ENCODE peak calls at places on chromosome 11, in eight cellular contexts. W is GM23248, A is HCT116, S is MM.1S, Q is SK-N-SH, J is PC-9, N is GM23338, I is OCI-LY7. M is an unnamed sample.
A peak's percentile ranks its signal among the peaks of the same experiment; 100 is the strongest.

GRCh38 chr11:108713076-108713790 is 48.4 kb downstream of the DDX10 start:
- DNase-seq in W (peak; percentile 36), A (no peak), S (no peak), Q (no peak), J (no peak), N (no peak), I (no peak), M (peak; percentile 20)

GRCh38 chr11:13717331-13717730 is 48.9 kb downstream of the FAR1 start:
- DNase-seq in W (peak; percentile 84), A (no peak), S (no peak), Q (no peak), J (peak; percentile 13), N (no peak), I (no peak), M (peak; percentile 48)

GRCh38 chr11:71246559-71246958 is 5.8 kb downstream of the SHANK2 start:
- DNase-seq in W (no peak), A (no peak), S (no peak), Q (peak; percentile 3), J (no peak), N (peak; percentile 96), I (no peak), M (no peak)

GRCh38 chr11:116110802-116111201 is 606.6 kb upstream of the CADM1 start:
- DNase-seq in W (no peak), A (no peak), S (no peak), Q (no peak), J (no peak), N (no peak), I (no peak), M (no peak)

GRCh38 chr11:27192184-27192583 is 151.6 kb downstream of the BBOX1 start:
- DNase-seq in W (no peak), A (no peak), S (no peak), Q (no peak), J (no peak), N (no peak), I (no peak), M (no peak)

GRCh38 chr11:11640996-11641395 is 19.2 kb upstream of the GALNT18 start:
- DNase-seq in W (no peak), A (no peak), S (no peak), Q (no peak), J (no peak), N (no peak), I (no peak), M (no peak)

GRCh38 chr11:126920833-126921232 is 79.7 kb downstream of the KIRREL3 start:
- DNase-seq in W (no peak), A (no peak), S (no peak), Q (no peak), J (no peak), N (peak; percentile 32), I (no peak), M (no peak)

GRCh38 chr11:20596629-20597129 is 2.7 kb upstream of the SLC6A5 start:
- DNase-seq in W (peak; percentile 15), A (no peak), S (no peak), Q (no peak), J (no peak), N (peak; percentile 88), I (no peak), M (no peak)

GRCh38 chr11:78630561-78631303 is 56.1 kb upstream of the NARS2 start:
- DNase-seq in W (no peak), A (no peak), S (no peak), Q (no peak), J (no peak), N (peak; percentile 51), I (no peak), M (peak; percentile 46)

GRCh38 chr11:72179804-72180396 is 12.0 kb upstream of the FOLR1 start:
- DNase-seq in W (peak; percentile 41), A (no peak), S (no peak), Q (no peak), J (no peak), N (no peak), I (no peak), M (no peak)

GRCh38 chr11:14956111-14956510 is 16.0 kb downstream of the CALCA start:
- DNase-seq in W (no peak), A (no peak), S (no peak), Q (no peak), J (no peak), N (no peak), I (no peak), M (no peak)

GRCh38 chr11:92269021-92269420 is 44.4 kb downstream of the FAT3 start:
- DNase-seq in W (peak; percentile 64), A (no peak), S (no peak), Q (no peak), J (peak; percentile 37), N (peak; percentile 62), I (no peak), M (peak; percentile 81)

GRCh38 chr11:57307666-57308270 is 17.0 kb downstream of the TNKS1BP1 start:
- DNase-seq in W (no peak), A (no peak), S (no peak), Q (no peak), J (no peak), N (no peak), I (no peak), M (peak; percentile 91)

GRCh38 chr11:128472128-128473110 is 114.9 kb downstream of the ETS1 start:
- DNase-seq in W (peak; percentile 67), A (no peak), S (peak; percentile 60), Q (no peak), J (no peak), N (no peak), I (peak; percentile 61), M (peak; percentile 77)

GRCh38 chr11:94307101-94307791 is 2.9 kb downstream of the IZUMO1R start:
- DNase-seq in W (no peak), A (no peak), S (no peak), Q (no peak), J (no peak), N (no peak), I (no peak), M (no peak)

GRCh38 chr11:24855951-24856350 is 359.1 kb downstream of the LUZP2 start:
- DNase-seq in W (no peak), A (no peak), S (no peak), Q (no peak), J (no peak), N (no peak), I (no peak), M (peak; percentile 74)

GRCh38 chr11:66259976-66260375 is 8.5 kb upstream of the RAB1B start:
- DNase-seq in W (no peak), A (no peak), S (no peak), Q (no peak), J (no peak), N (no peak), I (no peak), M (no peak)

DNA sequence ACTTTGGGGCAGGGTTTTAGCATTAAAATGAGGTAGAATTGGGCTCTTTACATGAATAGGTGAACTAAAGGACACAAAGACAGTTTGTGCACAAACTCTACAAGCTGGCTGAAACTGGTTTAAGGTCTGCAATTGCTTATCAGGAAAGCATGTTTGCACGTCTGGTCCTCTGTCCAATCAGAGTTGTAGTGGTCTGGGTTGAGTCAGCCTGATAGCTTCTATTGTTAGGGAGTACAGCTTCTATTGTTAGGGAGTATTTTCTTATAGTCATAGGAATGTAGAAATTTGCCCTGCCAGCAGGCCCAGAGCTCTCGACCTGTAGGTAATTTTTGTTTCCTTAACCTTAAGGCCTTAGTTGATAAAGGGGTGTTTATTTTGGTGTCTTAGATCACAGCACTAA is 1422.4 kb downstream of the LRRC4C start:
- DNase-seq in W (no peak), A (no peak), S (no peak), Q (no peak), J (no peak), N (peak; percentile 19), I (no peak), M (no peak)
- H2AFZ ChIP-seq in W (no peak overlapping the region), A (no peak overlapping the region), S (no peak overlapping the region), Q (no peak overlapping the region), J (no peak overlapping the region), N (no peak overlapping the region), I (no peak overlapping the region), M (no peak overlapping the region)

GRCh38 chr11:111441443-111441842 is 62.4 kb upstream of the POU2AF1 start:
- DNase-seq in W (peak; percentile 70), A (no peak), S (no peak), Q (no peak), J (no peak), N (no peak), I (no peak), M (peak; percentile 42)

GRCh38 chr11:111443032-111443431 is 64.0 kb upstream of the POU2AF1 start:
- DNase-seq in W (no peak), A (no peak), S (no peak), Q (no peak), J (no peak), N (no peak), I (no peak), M (no peak)

GRCh38 chr11:111444040-111444439 is 65.0 kb upstream of the POU2AF1 start:
- DNase-seq in W (no peak), A (no peak), S (no peak), Q (no peak), J (no peak), N (no peak), I (no peak), M (no peak)

GRCh38 chr11:111445586-111445985 is 66.5 kb upstream of the POU2AF1 start:
- DNase-seq in W (peak; percentile 39), A (no peak), S (no peak), Q (no peak), J (no peak), N (no peak), I (no peak), M (no peak)

DNA sequence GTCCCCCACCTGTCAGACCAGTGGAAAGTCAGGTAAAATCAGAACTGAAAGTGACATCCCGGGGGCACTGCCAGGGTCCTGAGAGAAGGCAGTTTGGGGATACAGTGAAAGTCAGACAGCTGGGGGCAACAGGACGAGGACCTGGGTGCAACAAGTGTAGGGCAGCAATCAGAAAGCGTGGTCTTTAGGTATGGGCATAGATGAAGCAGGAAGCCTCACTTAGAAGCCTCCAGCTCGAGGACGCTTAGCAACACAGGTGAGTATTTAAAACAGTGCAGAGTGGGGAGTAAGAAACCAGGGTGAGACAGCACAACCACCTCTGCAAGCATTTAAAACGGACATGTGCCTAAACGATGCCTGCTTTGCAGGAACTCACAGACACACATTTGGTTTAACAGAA is 64.6 kb upstream of the POU2AF1 start:
- DNase-seq in W (no peak), A (no peak), S (peak; percentile 46), Q (no peak), J (no peak), N (no peak), I (peak; percentile 62), M (no peak)
- H3K9me2 ChIP-seq in W (no peaks in the 10 kb centered on the region), A (no peaks in the 10 kb centered on the region), S (no peaks in the 10 kb centered on the region), Q (no peaks in the 10 kb centered on the region), J (no peaks in the 10 kb centered on the region), N (no peaks in the 10 kb centered on the region), I (no peaks in the 10 kb centered on the region), M (no peaks in the 10 kb centered on the region)

DNA sequence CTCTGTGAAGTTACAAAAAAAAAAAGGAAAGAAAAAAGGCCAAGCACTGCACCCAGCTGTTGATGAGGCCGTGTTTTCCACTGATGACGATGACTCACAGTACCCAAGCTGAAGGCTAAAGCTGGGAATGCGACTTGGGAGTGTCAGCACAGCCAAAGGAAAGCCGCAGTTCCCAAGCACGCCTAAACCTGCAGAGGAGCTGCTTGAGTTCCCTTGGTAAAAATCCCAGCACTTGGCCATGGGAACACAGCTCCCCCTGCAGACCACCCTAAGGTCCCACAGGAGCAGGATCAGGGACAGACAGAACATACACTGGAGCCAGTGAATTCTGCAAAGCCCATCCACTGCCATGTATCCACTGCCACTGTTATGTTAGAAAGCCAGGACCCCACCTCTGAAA is 39.9 kb downstream of the SERGEF start:
- DNase-seq in W (peak; percentile 88), A (peak; percentile 60), S (no peak), Q (peak; percentile 61), J (peak; percentile 21), N (peak; percentile 92), I (no peak), M (peak; percentile 35)
- H3K27ac ChIP-seq in W (no peak overlapping the region), A (no peak overlapping the region), S (no peak overlapping the region), Q (no peak overlapping the region), J (no peak overlapping the region), N (no peak overlapping the region), I (no peak overlapping the region), M (no peak overlapping the region)

GRCh38 chr11:97764605-97765004 is 1256.1 kb upstream of the CNTN5 start:
- DNase-seq in W (no peak), A (no peak), S (no peak), Q (no peak), J (no peak), N (peak; percentile 11), I (no peak), M (no peak)
- H2AFZ ChIP-seq in W (no peak overlapping the region), A (no peak overlapping the region), S (peak overlapping the region; percentile 12), Q (no peak overlapping the region), J (no peak overlapping the region), N (no peak overlapping the region), I (no peak overlapping the region), M (no peak overlapping the region)